ENCODE peak calls at places on chromosomes 2 and 18, in seven cellular contexts. P is CD8-positive, alpha-beta memory T cell; D is WERI-Rb-1; B is transverse colon; U is psoas muscle; Z is stomach; W is HCT116. O is an unnamed sample.

GRCh38 chr2:26612522-26613240 is 28.5 kb downstream of the CIB4 start:
- DNase-seq in U (peak; percentile 42), W (no peak), P (no peak), B (peak; percentile 34), Z (no peak), D (peak; percentile 90), O (no peak)

GRCh38 chr2:105399207-105399861 is 483 bp upstream of the FHL2 start:
- DNase-seq in Z (no peak), B (no peak), U (no peak), D (no peak), P (no peak), W (no peak), O (no peak)

GRCh38 chr2:147937744-147938349 is 82.7 kb downstream of the ORC4 start:
- DNase-seq in Z (no peak), B (no peak), U (no peak), P (no peak), W (peak; percentile 7), D (no peak), O (no peak)

GRCh38 chr2:100214265-100214961 is 72.0 kb upstream of the AFF3 start:
- DNase-seq in Z (no peak), W (no peak), U (no peak), B (peak; percentile 24), P (no peak), D (no peak), O (no peak)

GRCh38 chr2:118913131-118913804 is 28.7 kb upstream of the MARCO start:
- DNase-seq in P (no peak), D (no peak), B (no peak), U (no peak), W (no peak), Z (no peak), O (no peak)

GRCh38 chr2:111712940-111713339 is 171.1 kb downstream of the ANAPC1 start:
- DNase-seq in Z (no peak), W (no peak), P (no peak), D (no peak), U (no peak), B (no peak), O (no peak)

GRCh38 chr2:43239981-43240761 is 13.8 kb upstream of the ZFP36L2 start:
- DNase-seq in U (no peak), W (no peak), Z (no peak), B (no peak), D (no peak), P (no peak), O (no peak)

GRCh38 chr2:190493095-190493494 is 41.4 kb downstream of the NEMP2 start:
- DNase-seq in Z (no peak), P (no peak), B (no peak), U (no peak), W (no peak), D (no peak), O (no peak)

GRCh38 chr2:15645300-15645699 is 53.6 kb downstream of the DDX1 start:
- DNase-seq in B (no peak), P (no peak), W (no peak), U (no peak), Z (no peak), D (no peak), O (no peak)

GRCh38 chr2:150143087-150143536 is 344.4 kb downstream of the RND3 start:
- DNase-seq in W (no peak), P (no peak), U (no peak), B (no peak), Z (no peak), D (no peak), O (no peak)

GRCh38 chr2:155145758-155146229 is 447.3 kb downstream of the KCNJ3 start:
- DNase-seq in W (no peak), D (no peak), B (peak; percentile 24), Z (no peak), U (no peak), P (no peak), O (no peak)

GRCh38 chr2:74421248-74421870 is at the start of the genes C2orf81 and WDR54:
- DNase-seq in U (peak; percentile 90), D (peak; percentile 96), W (peak; percentile 79), B (peak; percentile 91), P (peak; percentile 96), Z (peak; percentile 89), O (peak; percentile 79)

GRCh38 chr2:40814621-40815020 is 362.7 kb upstream of the SLC8A1 start:
- DNase-seq in Z (no peak), P (no peak), U (no peak), B (no peak), D (no peak), W (no peak), O (no peak)

GRCh38 chr18:6013101-6013790 is 117.9 kb upstream of the TMEM200C start:
- DNase-seq in W (no peak), B (no peak), Z (no peak), P (no peak), U (no peak), D (no peak), O (no peak)

GRCh38 chr2:157193461-157193860 is 64.0 kb upstream of the GALNT5 start:
- DNase-seq in W (no peak), D (no peak), U (no peak), Z (no peak), B (no peak), P (no peak), O (no peak)

GRCh38 chr18:11078491-11078890 is 70.9 kb downstream of the PIEZO2 start:
- DNase-seq in D (no peak), U (no peak), W (no peak), P (no peak), Z (no peak), B (no peak), O (no peak)

GRCh38 chr2:132448331-132448730 is 31.7 kb downstream of the GPR39 start:
- DNase-seq in P (no peak), D (no peak), Z (no peak), W (no peak), B (no peak), U (no peak), O (no peak)

GRCh38 chr2:44793322-44793870 is 148.1 kb upstream of the SIX3 start:
- DNase-seq in U (no peak), Z (no peak), B (no peak), D (no peak), P (no peak), W (no peak), O (no peak)

GRCh38 chr18:3444954-3445353 is 5.0 kb upstream of the TGIF1 start:
- DNase-seq in Z (no peak), P (no peak), D (no peak), B (no peak), W (no peak), U (no peak), O (no peak)

GRCh38 chr2:121999273-121999672 is 243.8 kb downstream of the TSN start:
- DNase-seq in W (no peak), U (no peak), Z (no peak), D (no peak), P (no peak), B (peak; percentile 34), O (no peak)

GRCh38 chr18:70044626-70045025 is 97.0 kb upstream of the CD226 start:
- DNase-seq in D (no peak), U (no peak), W (peak; percentile 37), P (no peak), Z (no peak), B (no peak), O (no peak)

GRCh38 chr2:24984912-24985311 is 13.2 kb upstream of the DNAJC27 start:
- DNase-seq in W (no peak), B (peak; percentile 18), D (peak; percentile 28), P (no peak), Z (no peak), U (no peak), O (no peak)

GRCh38 chr2:45637440-45637839 is 14.0 kb upstream of the PRKCE start:
- DNase-seq in W (no peak), Z (no peak), U (no peak), D (no peak), P (no peak), B (no peak), O (no peak)

GRCh38 chr2:96773922-96774321 is 13.2 kb downstream of the CNNM4 start:
- DNase-seq in D (no peak), B (no peak), P (peak; percentile 75), Z (peak; percentile 33), U (no peak), W (no peak), O (no peak)

GRCh38 chr2:43114210-43114609 is 112.2 kb downstream of the ZFP36L2 start:
- DNase-seq in W (no peak), Z (no peak), P (no peak), B (no peak), D (no peak), U (no peak), O (no peak)

GRCh38 chr18:76938619-76939018 is 116.3 kb downstream of the ZNF236 start:
- DNase-seq in W (no peak), Z (no peak), B (no peak), P (no peak), U (no peak), D (no peak), O (no peak)

GRCh38 chr18:8153887-8154583 is 455.2 kb upstream of the RAB12 start:
- DNase-seq in P (no peak), D (no peak), U (no peak), W (no peak), B (no peak), Z (no peak), O (no peak)

GRCh38 chr2:216553841-216554240 is 55.2 kb downstream of the RPL37A start:
- DNase-seq in B (no peak), D (no peak), U (no peak), P (no peak), W (no peak), Z (no peak), O (no peak)

GRCh38 chr2:180761224-180761623 is 219.2 kb upstream of the UBE2E3 start:
- DNase-seq in Z (no peak), U (no peak), P (no peak), W (peak; percentile 21), B (no peak), D (no peak), O (no peak)

GRCh38 chr2:9836074-9836473 is 7.2 kb upstream of the TAF1B start:
- DNase-seq in W (no peak), U (no peak), P (no peak), B (no peak), D (no peak), Z (no peak), O (no peak)
- H3K27ac ChIP-seq in W (no peak overlapping the region), U (peak overlapping the region; percentile 85), P (no peak overlapping the region), B (no peak overlapping the region), D (no peak overlapping the region), Z (no peak overlapping the region), O (no peak overlapping the region)

GRCh38 chr2:20900052-20900636 is 77.2 kb upstream of the LDAH start:
- DNase-seq in U (no peak), D (no peak), Z (no peak), P (no peak), W (no peak), B (no peak), O (no peak)
- H3K4me3 ChIP-seq in U (no peak overlapping the region), D (no peak overlapping the region), Z (no peak overlapping the region), P (no peak overlapping the region), W (no peak overlapping the region), B (no peak overlapping the region), O (no peak overlapping the region)

GRCh38 chr2:72134408-72134996 is 13.2 kb downstream of the CYP26B1 start:
- DNase-seq in Z (no peak), P (peak; percentile 32), U (no peak), B (no peak), W (no peak), D (no peak), O (no peak)
- H3K36me3 ChIP-seq in Z (no peaks in the 10 kb centered on the region), P (no peaks in the 10 kb centered on the region), U (no peaks in the 10 kb centered on the region), B (no peaks in the 10 kb centered on the region), W (no peaks in the 10 kb centered on the region), D (no peaks in the 10 kb centered on the region), O (no peaks in the 10 kb centered on the region)

GRCh38 chr2:19560785-19561184 is 202.4 kb upstream of the OSR1 start:
- DNase-seq in D (no peak), P (no peak), B (no peak), U (no peak), Z (no peak), W (no peak), O (no peak)
- H3K27ac ChIP-seq in D (no peak overlapping the region), P (no peak overlapping the region), B (no peak overlapping the region), U (no peak overlapping the region), Z (no peak overlapping the region), W (no peak overlapping the region), O (no peak overlapping the region)

O was measured in iPS DF 6.9.